ENCODE peak calls at places on chromosomes 16 and 17, in nine cellular contexts. X, M, B, C, O, K, S, Y and L are unnamed samples.

GRCh38 chr17:37092041-37092440 is 143.3 kb downstream of the AATF start:
- DNase-seq in X (no peak), M (no peak), B (no peak), C (no peak), O (no peak), K (no peak), S (no peak), Y (no peak), L (no peak)

GRCh38 chr17:72576289-72576759 is 455.5 kb downstream of the SOX9 start:
- DNase-seq in X (no peak), M (no peak), B (no peak), C (no peak), O (no peak), K (no peak), S (no peak), Y (no peak), L (no peak)

GRCh38 chr16:10441726-10442125 is 55.9 kb downstream of the ATF7IP2 start:
- DNase-seq in X (no peak), M (no peak), B (no peak), C (no peak), O (no peak), K (no peak), S (no peak), Y (no peak), L (no peak)

GRCh38 chr17:67435122-67435521 is 58.0 kb downstream of the PITPNC1 start:
- DNase-seq in X (peak), M (no peak), B (peak), C (no peak), O (no peak), K (peak), S (peak), Y (no peak), L (no peak)

GRCh38 chr17:58083491-58084316 is 485 bp downstream of the DYNLL2 start:
- DNase-seq in X (peak), M (peak), B (peak), C (peak), O (no peak), K (peak), S (peak), Y (peak), L (no peak)

GRCh38 chr16:13936596-13937081 is 16.7 kb downstream of the ERCC4 start:
- DNase-seq in X (no peak), M (no peak), B (no peak), C (no peak), O (no peak), K (no peak), S (no peak), Y (no peak), L (peak)

GRCh38 chr16:17389392-17389791 is 81.4 kb downstream of the XYLT1 start:
- DNase-seq in X (no peak), M (no peak), B (no peak), C (no peak), O (no peak), K (no peak), S (no peak), Y (no peak), L (no peak)

GRCh38 chr16:9929313-9929712 is 252.9 kb downstream of the GRIN2A start:
- DNase-seq in X (no peak), M (no peak), B (no peak), C (no peak), O (no peak), K (no peak), S (no peak), Y (no peak), L (no peak)

GRCh38 chr16:648071-648785 is 937 bp upstream of the WDR90 start:
- DNase-seq in X (no peak), M (peak), B (no peak), C (no peak), O (no peak), K (peak), S (peak), Y (peak), L (no peak)

GRCh38 chr17:65785109-65785508 is 223.7 kb upstream of the AXIN2 start:
- DNase-seq in X (no peak), M (no peak), B (no peak), C (no peak), O (no peak), K (no peak), S (no peak), Y (peak), L (peak)

GRCh38 chr17:3963214-3964201 is 729 bp downstream of the ATP2A3 start:
- DNase-seq in X (peak), M (peak), B (peak), C (peak), O (no peak), K (peak), S (peak), Y (no peak), L (no peak)

GRCh38 chr16:53207810-53208752 is 153.3 kb downstream of the CHD9 start:
- DNase-seq in X (no peak), M (peak), B (no peak), C (no peak), O (no peak), K (no peak), S (peak), Y (peak), L (peak)

GRCh38 chr17:62644487-62645173 is 17.2 kb downstream of the MRC2 start:
- DNase-seq in X (no peak), M (peak), B (no peak), C (no peak), O (no peak), K (no peak), S (no peak), Y (no peak), L (no peak)

GRCh38 chr16:53913082-53913870 is 209.3 kb downstream of the FTO start:
- DNase-seq in X (no peak), M (no peak), B (no peak), C (no peak), O (no peak), K (no peak), S (no peak), Y (no peak), L (peak)